ENCODE peak calls at places on chromosomes 4 and X, in four cellular contexts. A is prostate gland, W is IMR-90, Q is Peyer's patch. B is an unnamed sample.

GRCh38 chr4:159290321-159291030 is 187.6 kb downstream of the RAPGEF2 start:
- DNase-seq in A (no peak), W (peak; percentile 34), Q (no peak), B (no peak)

GRCh38 chr4:23680616-23681518 is 209.0 kb downstream of the PPARGC1A start:
- DNase-seq in A (no peak), W (peak; percentile 8), Q (no peak), B (no peak)

GRCh38 chrX:129690435-129690834 is 35.7 kb upstream of the APLN start:
- DNase-seq in A (no peak), W (peak; percentile 12), Q (no peak), B (no peak)

GRCh38 chr4:174119051-174119450 is 164.4 kb downstream of the FBXO8 start:
- DNase-seq in A (no peak), W (peak; percentile 51), Q (no peak), B (no peak)

GRCh38 chrX:1618689-1619088 is 3.8 kb downstream of the ASMT start:
- DNase-seq in A (no peak), W (no peak), Q (no peak), B (no peak)

GRCh38 chr4:87853108-87853507 is 20.3 kb downstream of the MEPE start:
- DNase-seq in A (no peak), W (peak; percentile 51), Q (no peak), B (no peak)

GRCh38 chr4:114780205-114780604 is 181.6 kb downstream of the UGT8 start:
- DNase-seq in A (no peak), W (peak; percentile 7), Q (no peak), B (no peak)

GRCh38 chr4:10015140-10015753 is 6.0 kb downstream of the SLC2A9 start:
- DNase-seq in A (peak; percentile 44), W (peak; percentile 42), Q (no peak), B (no peak)

GRCh38 chr4:163048447-163048846 is 118.2 kb downstream of the NAF1 start:
- DNase-seq in A (no peak), W (peak; percentile 19), Q (no peak), B (no peak)

GRCh38 chrX:41180194-41180902 is 95.1 kb downstream of the USP9X start:
- DNase-seq in A (peak; percentile 6), W (peak; percentile 77), Q (peak; percentile 52), B (peak; percentile 47)

GRCh38 chr4:2046031-2046961 is 12.8 kb upstream of the NAT8L start:
- DNase-seq in A (peak; percentile 3), W (no peak), Q (no peak), B (no peak)

GRCh38 chr4:58808817-58809216 is 1698.6 kb upstream of the IGFBP7 start:
- DNase-seq in A (no peak), W (no peak), Q (no peak), B (no peak)

GRCh38 chr4:119580293-119580692 is 48.3 kb downstream of the PDE5A start:
- DNase-seq in A (no peak), W (no peak), Q (no peak), B (no peak)

GRCh38 chrX:150887906-150888465 is 10.5 kb downstream of the CD99L2 start:
- DNase-seq in A (no peak), W (peak; percentile 45), Q (no peak), B (no peak)

GRCh38 chr4:164023214-164023613 is 528.7 kb downstream of the TMA16 start:
- DNase-seq in A (no peak), W (no peak), Q (no peak), B (no peak)

GRCh38 chrX:10350221-10350620 is 193.4 kb downstream of the CLCN4 start:
- DNase-seq in A (no peak), W (no peak), Q (no peak), B (no peak)

GRCh38 chr4:140019619-140020367 is 134.2 kb downstream of the MAML3 start:
- DNase-seq in A (no peak), W (no peak), Q (no peak), B (no peak)

GRCh38 chrX:106177106-106177981 is 9.2 kb downstream of the PWWP3B start:
- DNase-seq in A (peak; percentile 4), W (no peak), Q (no peak), B (peak; percentile 71)

GRCh38 chr4:105923507-105924238 is 28.4 kb downstream of the NPNT start:
- DNase-seq in A (no peak), W (no peak), Q (no peak), B (no peak)

DNA sequence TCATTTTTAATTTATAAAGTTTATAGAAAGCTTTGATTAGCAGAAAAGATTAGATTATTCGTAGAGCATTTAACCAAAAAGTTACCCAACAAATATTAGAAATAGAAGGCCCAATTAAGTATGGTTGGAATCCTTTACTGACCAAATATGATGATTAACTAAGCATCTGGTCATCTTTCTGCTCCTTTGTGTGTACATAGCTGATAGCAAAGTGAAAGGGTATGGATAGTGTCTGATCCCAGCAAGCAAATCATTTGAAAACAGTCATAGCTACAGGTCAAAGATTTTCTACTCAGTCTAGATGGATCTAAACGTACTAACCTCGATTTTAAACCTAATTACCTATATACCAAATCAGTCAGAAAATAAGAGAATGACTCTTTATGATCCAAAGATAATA is 7.3 kb upstream of the MAB21L2 start:
- DNase-seq in A (no peak), W (peak; percentile 39), Q (no peak), B (no peak)
- H3K4me3 ChIP-seq in A (no peak overlapping the region), W (no peak overlapping the region), Q (no peak overlapping the region), B (no peak overlapping the region)

GRCh38 chr4:145482209-145483021 is 762 bp downstream of the SMAD1 start:
- DNase-seq in A (peak; percentile 49), W (peak; percentile 86), Q (no peak), B (peak; percentile 62)
- TF ChIP-seq POLR2A in A (no peak), W (peak; percentile 42), Q (no peak), B (no peak)

GRCh38 chr4:184292877-184293276 is 75.2 kb upstream of the ENPP6 start:
- DNase-seq in A (no peak), W (no peak), Q (no peak), B (no peak)

GRCh38 chr4:184295206-184295605 is 77.5 kb upstream of the ENPP6 start:
- DNase-seq in A (peak; percentile 1), W (no peak), Q (no peak), B (no peak)

GRCh38 chr4:184294734-184295133 is 77.1 kb upstream of the ENPP6 start:
- DNase-seq in A (no peak), W (no peak), Q (no peak), B (no peak)

GRCh38 chr4:184293552-184293951 is 75.9 kb upstream of the ENPP6 start:
- DNase-seq in A (peak; percentile 25), W (no peak), Q (no peak), B (no peak)

GRCh38 chr4:184292465-184292867 is 74.8 kb upstream of the ENPP6 start:
- DNase-seq in A (no peak), W (no peak), Q (no peak), B (no peak)
- H3K4me1 ChIP-seq in A (no peaks in the 10 kb centered on the region), W (peaks cover 2% of the 10 kb centered on the region), Q (no peaks in the 10 kb centered on the region), B (peaks cover 2% of the 10 kb centered on the region)

GRCh38 chr4:184812651-184813181 is 13.1 kb downstream of the ACSL1 start:
- DNase-seq in A (no peak), W (peak; percentile 24), Q (no peak), B (no peak)
- H3K4me3 ChIP-seq in A (no peak overlapping the region), W (no peak overlapping the region), Q (no peak overlapping the region), B (no peak overlapping the region)

B was measured in heart left ventricle.